ENCODE peak calls at places on chromosomes 2 and 18, in nine cellular contexts. G is stimulated activated CD4-positive, alpha-beta T cell treated with anti-CD3 and anti-CD28 coated beads, Interleukin-4, amount 100 ng/mL, for 48 hours; U is erythroblast; J is type B pancreatic cell; L is AG04450; E is HFFc6; K is left cardiac atrium; D is hepatocyte; N is AG08396. R is an unnamed sample.

GRCh38 chr18:57970356-57971095 is 73.5 kb upstream of the NEDD4L start:
- DNase-seq in G (no peak), U (peak; percentile 32), J (no peak), L (no peak), E (no peak), K (no peak), D (no peak), N (no peak), R (no peak)

GRCh38 chr2:239913632-239914417 is 111.3 kb downstream of the NDUFA10 start:
- DNase-seq in G (no peak), U (no peak), J (no peak), L (no peak), E (no peak), K (no peak), D (no peak), N (no peak), R (no peak)

GRCh38 chr18:3262234-3263171 is 570 bp downstream of the MYL12B start:
- DNase-seq in G (peak; percentile 20), U (peak; percentile 71), J (no peak), L (no peak), E (no peak), K (no peak), D (peak; percentile 32), N (no peak), R (no peak)

GRCh38 chr2:15829985-15830384 is 110.4 kb upstream of the MYCN start:
- DNase-seq in G (no peak), U (no peak), J (no peak), L (no peak), E (no peak), K (no peak), D (no peak), N (no peak), R (no peak)

GRCh38 chr2:134745023-134745422 is 26.2 kb upstream of the TMEM163 start:
- DNase-seq in G (no peak), U (no peak), J (no peak), L (no peak), E (no peak), K (no peak), D (no peak), N (no peak), R (no peak)

GRCh38 chr2:42618972-42619371 is 50.5 kb downstream of the MTA3 start:
- DNase-seq in G (no peak), U (no peak), J (no peak), L (no peak), E (peak; percentile 73), K (no peak), D (no peak), N (peak; percentile 46), R (no peak)

GRCh38 chr2:139805378-139805777 is 1025.2 kb upstream of the NXPH2 start:
- DNase-seq in G (no peak), U (no peak), J (no peak), L (no peak), E (no peak), K (no peak), D (no peak), N (no peak), R (no peak)

GRCh38 chr2:26300234-26300641 is 45.7 kb upstream of the SELENOI start:
- DNase-seq in G (no peak), U (no peak), J (no peak), L (no peak), E (no peak), K (peak; percentile 51), D (no peak), N (no peak), R (no peak)

GRCh38 chr2:8608411-8608954 is 73.4 kb upstream of the ID2 start:
- DNase-seq in G (no peak), U (no peak), J (no peak), L (no peak), E (no peak), K (no peak), D (no peak), N (no peak), R (no peak)

GRCh38 chr2:54409752-54410151 is 46.4 kb upstream of the SPTBN1 start:
- DNase-seq in G (no peak), U (no peak), J (no peak), L (no peak), E (no peak), K (no peak), D (no peak), N (no peak), R (no peak)

GRCh38 chr2:199602896-199603482 is 145.2 kb upstream of the SATB2 start:
- DNase-seq in G (no peak), U (no peak), J (no peak), L (no peak), E (no peak), K (no peak), D (no peak), N (no peak), R (no peak)

GRCh38 chr18:54762386-54762785 is 65.9 kb upstream of the RAB27B start:
- DNase-seq in G (no peak), U (no peak), J (no peak), L (no peak), E (no peak), K (no peak), D (peak; percentile 12), N (no peak), R (no peak)

GRCh38 chr18:50877545-50878265 is 1.2 kb upstream of the ME2 start:
- DNase-seq in G (no peak), U (no peak), J (no peak), L (no peak), E (no peak), K (no peak), D (no peak), N (no peak), R (no peak)

GRCh38 chr2:223599646-223600009 is 2.5 kb downstream of the SCG2 start:
- DNase-seq in G (no peak), U (no peak), J (no peak), L (no peak), E (no peak), K (no peak), D (no peak), N (no peak), R (no peak)

GRCh38 chr18:8358066-8358795 is 251.0 kb upstream of the RAB12 start:
- DNase-seq in G (no peak), U (no peak), J (no peak), L (no peak), E (no peak), K (no peak), D (no peak), N (no peak), R (no peak)

GRCh38 chr2:73043279-73043678 is 28.2 kb downstream of the SFXN5 start:
- DNase-seq in G (no peak), U (no peak), J (no peak), L (no peak), E (no peak), K (no peak), D (no peak), N (no peak), R (no peak)

GRCh38 chr2:216108310-216108966 is 710 bp upstream of the XRCC5 start:
- DNase-seq in G (no peak), U (peak; percentile 28), J (no peak), L (no peak), E (no peak), K (no peak), D (peak; percentile 30), N (no peak), R (no peak)

GRCh38 chr2:160005476-160005875 is 56.9 kb downstream of the PLA2R1 start:
- DNase-seq in G (no peak), U (no peak), J (no peak), L (no peak), E (no peak), K (no peak), D (no peak), N (no peak), R (no peak)

GRCh38 chr2:168357799-168358504 is 98.1 kb upstream of the CERS6 start:
- DNase-seq in G (no peak), U (no peak), J (no peak), L (no peak), E (no peak), K (no peak), D (no peak), N (no peak), R (no peak)

GRCh38 chr18:24543408-24544140 is 83.1 kb downstream of the HRH4 start:
- DNase-seq in G (no peak), U (no peak), J (no peak), L (no peak), E (no peak), K (no peak), D (no peak), N (no peak), R (no peak)

GRCh38 chr18:78421392-78421791 is 558.2 kb upstream of the SALL3 start:
- DNase-seq in G (no peak), U (no peak), J (no peak), L (no peak), E (no peak), K (no peak), D (no peak), N (no peak), R (no peak)

GRCh38 chr2:63486861-63487290 is 101.4 kb downstream of the WDPCP start:
- DNase-seq in G (no peak), U (no peak), J (no peak), L (no peak), E (no peak), K (no peak), D (no peak), N (no peak), R (no peak)

R was measured in natural killer cell treated with Interleukin-12 subunit alpha and Interleukin-12 subunit beta and Interleukin-15 and Interleukin-18, amount 100 ng/mL, for 72 hours.